ENCODE peak calls at places on chromosomes 12 and 14, in eight cellular contexts. U is Panc1, J is astrocyte, G is pancreas, W is tibial artery, P is neuronal stem cell, R is GM23338, V is fibroblast of lung. S is an unnamed sample.
A peak's percentile ranks its signal among the peaks of the same experiment; 100 is the strongest.

GRCh38 chr14:52333108-52333507 is 19.0 kb downstream of the PTGER2 start:
- DNase-seq in G (no peak), P (no peak), R (no peak), U (no peak), V (no peak), J (peak; percentile 41), W (no peak), S (no peak)

GRCh38 chr14:41505491-41505890 is 101.2 kb upstream of the LRFN5 start:
- DNase-seq in U (no peak), R (peak; percentile 37), J (no peak), W (no peak), G (no peak), P (no peak), V (no peak), S (no peak)

GRCh38 chr14:36451346-36452065 is 68.5 kb downstream of the NKX2-1 start:
- DNase-seq in V (no peak), W (no peak), G (no peak), R (no peak), U (no peak), P (no peak), J (no peak), S (no peak)

GRCh38 chr12:115388139-115388538 is 704.2 kb upstream of the TBX3 start:
- DNase-seq in J (no peak), P (no peak), G (no peak), U (no peak), W (no peak), V (no peak), R (no peak), S (no peak)

GRCh38 chr14:36477266-36477665 is 42.8 kb downstream of the NKX2-1 start:
- DNase-seq in G (no peak), U (no peak), W (no peak), J (no peak), P (no peak), R (no peak), V (no peak), S (no peak)

GRCh38 chr12:47736877-47737676 is 11.8 kb upstream of the ENDOU start:
- DNase-seq in R (no peak), W (peak; percentile 92), P (no peak), J (peak; percentile 15), V (peak; percentile 93), U (no peak), G (peak; percentile 80), S (peak; percentile 95)

GRCh38 chr12:50314629-50315312 is 31.5 kb upstream of the LIMA1 start:
- DNase-seq in R (peak; percentile 80), U (peak; percentile 46), J (peak; percentile 30), V (peak; percentile 81), P (peak; percentile 48), W (no peak), G (no peak), S (no peak)

GRCh38 chr12:16359512-16360491 is 12.4 kb downstream of the MGST1 start:
- DNase-seq in V (peak; percentile 66), J (peak; percentile 11), R (peak; percentile 90), P (peak; percentile 50), W (peak; percentile 40), G (peak; percentile 86), U (no peak), S (peak; percentile 66)

GRCh38 chr14:64725360-64725815 is 21.2 kb downstream of the PLEKHG3 start:
- DNase-seq in W (no peak), U (no peak), G (peak; percentile 44), P (no peak), J (no peak), R (no peak), V (no peak), S (peak; percentile 25)

GRCh38 chr12:87812711-87813110 is 216.5 kb downstream of the C12orf50 start:
- DNase-seq in G (no peak), J (peak; percentile 60), V (no peak), P (no peak), U (no peak), W (no peak), R (no peak), S (no peak)

GRCh38 chr14:92109490-92109889 is 3.1 kb upstream of the ATXN3 start:
- DNase-seq in W (no peak), G (no peak), P (no peak), J (no peak), U (no peak), R (no peak), V (no peak), S (no peak)

GRCh38 chr12:69167648-69168165 is 71.7 kb upstream of the CPSF6 start:
- DNase-seq in G (no peak), V (no peak), P (no peak), U (no peak), W (no peak), J (no peak), R (peak; percentile 53), S (no peak)

GRCh38 chr14:103801459-103801858 is 45.9 kb downstream of the PPP1R13B start:
- DNase-seq in P (no peak), V (peak; percentile 53), G (no peak), R (peak; percentile 29), W (no peak), U (no peak), J (peak; percentile 86), S (no peak)

GRCh38 chr14:32713856-32714255 is 224.8 kb upstream of the NPAS3 start:
- DNase-seq in W (no peak), J (no peak), P (no peak), U (no peak), G (no peak), V (no peak), R (no peak), S (no peak)

GRCh38 chr12:69497308-69498026 is 27.3 kb downstream of the FRS2 start:
- DNase-seq in W (no peak), V (peak; percentile 49), G (no peak), P (no peak), R (no peak), J (no peak), U (no peak), S (no peak)

GRCh38 chr12:20220339-20220738 is 148.0 kb upstream of the PDE3A start:
- DNase-seq in V (peak; percentile 64), R (peak; percentile 69), G (no peak), P (no peak), J (peak; percentile 31), W (no peak), U (no peak), S (no peak)

GRCh38 chr14:62143235-62143634 is 381.0 kb downstream of the SNAPC1 start:
- DNase-seq in V (peak; percentile 88), G (no peak), J (peak; percentile 88), U (no peak), R (no peak), P (no peak), W (no peak), S (no peak)

GRCh38 chr12:12673296-12673695 is 22.7 kb downstream of the GPR19 start:
- DNase-seq in G (no peak), R (no peak), W (no peak), V (no peak), P (no peak), U (no peak), J (no peak), S (no peak)

GRCh38 chr14:94650806-94651805 is 38.9 kb downstream of the SERPINA3 start:
- DNase-seq in J (no peak), P (no peak), V (no peak), W (no peak), U (no peak), R (no peak), G (no peak), S (no peak)

GRCh38 chr12:49070971-49071370 is 1.2 kb upstream of the RHEBL1 start:
- DNase-seq in R (no peak), W (no peak), P (no peak), U (no peak), G (no peak), V (no peak), J (no peak), S (no peak)

GRCh38 chr14:101973356-101973755 is 9.0 kb downstream of the DYNC1H1 start:
- DNase-seq in P (no peak), U (no peak), V (no peak), G (no peak), R (no peak), W (no peak), J (no peak), S (no peak)

DNA sequence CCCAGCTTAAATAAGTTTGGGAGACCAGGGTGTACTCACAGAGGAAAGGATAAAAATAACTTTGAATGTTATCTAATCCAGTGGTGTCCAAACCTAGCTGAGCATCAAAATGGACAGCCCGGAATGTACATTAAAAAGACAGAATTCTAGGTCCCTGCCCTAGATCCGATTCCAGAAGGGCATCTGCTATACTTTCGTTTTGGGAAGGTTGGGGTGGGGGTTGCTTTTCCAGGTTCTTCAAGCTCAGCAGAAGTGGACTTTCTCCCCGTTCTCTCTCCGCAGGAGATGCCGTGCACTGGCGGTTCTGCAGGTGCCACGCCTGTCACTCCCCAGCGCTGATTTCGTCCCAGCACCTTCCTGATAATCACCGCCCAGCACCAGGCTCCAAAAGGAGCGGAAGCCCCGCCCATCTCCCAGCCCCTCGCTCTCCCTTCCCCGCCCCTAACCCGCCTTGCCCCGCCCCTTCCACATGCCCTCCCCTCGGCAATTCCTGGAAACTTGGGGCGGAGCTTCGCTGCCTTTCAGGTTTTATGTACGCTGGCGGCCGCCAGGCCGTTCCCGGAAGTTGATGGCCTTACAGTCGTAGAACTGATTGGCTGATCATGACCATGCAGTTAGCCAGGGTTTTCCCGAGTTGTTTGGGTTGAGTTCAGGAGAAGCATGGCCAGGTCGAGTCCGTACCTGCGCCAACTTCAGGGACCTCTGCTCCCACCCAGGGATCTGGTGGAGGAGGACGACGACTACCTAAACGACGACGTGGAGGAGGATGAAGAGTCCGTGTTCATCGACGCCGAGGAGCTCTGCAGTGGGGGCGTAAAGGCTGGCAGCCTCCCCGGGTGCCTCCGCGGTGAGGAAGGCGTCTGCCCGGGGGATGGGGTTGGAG is at the start of gene HELB:
- DNase-seq in J (peak; percentile 91), G (peak; percentile 99), P (peak; percentile 93), V (peak; percentile 96), W (peak; percentile 98), R (peak; percentile 99), U (peak; percentile 76), S (peak; percentile 100)
- H3K27ac ChIP-seq in J (peak within 1 kb of the TSS; percentile 49), G (peak within 1 kb of the TSS; percentile 80), P (no peak within 1 kb of the TSS), V (peak within 1 kb of the TSS; percentile 91), W (peak within 1 kb of the TSS; percentile 68), R (peak within 1 kb of the TSS; percentile 89), U (peak within 1 kb of the TSS; percentile 86), S (no peak within 1 kb of the TSS)

GRCh38 chr12:84661732-84662326 is 250.8 kb downstream of the SLC6A15 start:
- DNase-seq in V (peak; percentile 26), W (no peak), J (peak; percentile 81), P (no peak), R (no peak), G (no peak), U (no peak), S (no peak)
- H3K4me3 ChIP-seq in V (no peak overlapping the region), W (no peak overlapping the region), J (no peak overlapping the region), P (no peak overlapping the region), R (no peak overlapping the region), G (no peak overlapping the region), U (no peak overlapping the region), S (no peak overlapping the region)

GRCh38 chr14:55904086-55904485 is 214.1 kb upstream of the PELI2 start:
- DNase-seq in G (no peak), V (no peak), J (no peak), P (no peak), W (no peak), U (no peak), R (no peak), S (no peak)
- H3K27ac ChIP-seq in G (no peak overlapping the region), V (no peak overlapping the region), J (no peak overlapping the region), P (no peak overlapping the region), W (no peak overlapping the region), U (no peak overlapping the region), R (no peak overlapping the region), S (no peak overlapping the region)

GRCh38 chr12:7009512-7009911 is 8.8 kb downstream of the LPCAT3 start:
- DNase-seq in U (no peak), V (peak; percentile 32), G (no peak), R (no peak), P (no peak), W (no peak), J (no peak), S (no peak)
- H3K4me3 ChIP-seq in U (no peak overlapping the region), V (no peak overlapping the region), G (no peak overlapping the region), R (no peak overlapping the region), P (no peak overlapping the region), W (no peak overlapping the region), J (no peak overlapping the region), S (no peak overlapping the region)

GRCh38 chr12:110637869-110638441 is 24.0 kb downstream of the TCTN1 start:
- DNase-seq in R (no peak), V (no peak), W (no peak), G (no peak), J (no peak), U (no peak), P (no peak), S (no peak)
- H3K27ac ChIP-seq in R (no peak overlapping the region), V (no peak overlapping the region), W (no peak overlapping the region), G (no peak overlapping the region), J (no peak overlapping the region), U (no peak overlapping the region), P (no peak overlapping the region), S (no peak overlapping the region)

S was measured in aorta.